ENCODE peak calls at places on chromosome 17, in seven cellular contexts. One of them, this sample, is unnamed.

GRCh38 chr17:80025140-80025539 is 10.5 kb downstream of the TBC1D16 start:
- DNase-seq in NCI-H82: peak; percentile 99
- DNase-seq in H54: no peak
- DNase-seq in hepatic stellate cell: no peak
- DNase-seq in stimulated activated CD4-positive, alpha-beta T cell treated with anti-CD3 and anti-CD28 coated beads, Interleukin-1b, Interleukin-23, amount 100 ng/mL, for 24 hours: no peak
- DNase-seq in HS-5: no peak
- DNase-seq in NCI-H345: peak; percentile 84
- DNase-seq in this sample: peak; percentile 73

GRCh38 chr17:67891481-67892119 is 66.3 kb downstream of the BPTF start:
- DNase-seq in H54: peak; percentile 45
- DNase-seq in HS-5: peak; percentile 53
- DNase-seq in hepatic stellate cell: peak; percentile 12
- DNase-seq in stimulated activated CD4-positive, alpha-beta T cell treated with anti-CD3 and anti-CD28 coated beads, Interleukin-1b, Interleukin-23, amount 100 ng/mL, for 24 hours: no peak
- DNase-seq in NCI-H82: peak; percentile 20
- DNase-seq in NCI-H345: no peak
- DNase-seq in this sample: peak; percentile 30

GRCh38 chr17:49585422-49586027 is 9.9 kb downstream of the NXPH3 start:
- DNase-seq in NCI-H82: peak; percentile 90
- DNase-seq in stimulated activated CD4-positive, alpha-beta T cell treated with anti-CD3 and anti-CD28 coated beads, Interleukin-1b, Interleukin-23, amount 100 ng/mL, for 24 hours: no peak
- DNase-seq in hepatic stellate cell: no peak
- DNase-seq in HS-5: no peak
- DNase-seq in H54: no peak
- DNase-seq in NCI-H345: no peak
- DNase-seq in this sample: no peak

GRCh38 chr17:39194985-39195524 is 2.4 kb downstream of the CACNB1 start:
- DNase-seq in hepatic stellate cell: no peak
- DNase-seq in H54: no peak
- DNase-seq in NCI-H82: peak; percentile 54
- DNase-seq in stimulated activated CD4-positive, alpha-beta T cell treated with anti-CD3 and anti-CD28 coated beads, Interleukin-1b, Interleukin-23, amount 100 ng/mL, for 24 hours: no peak
- DNase-seq in HS-5: no peak
- DNase-seq in NCI-H345: no peak
- DNase-seq in this sample: no peak

GRCh38 chr17:4475463-4475862 is 23.2 kb upstream of the SPNS2 start:
- DNase-seq in NCI-H345: no peak
- DNase-seq in hepatic stellate cell: no peak
- DNase-seq in NCI-H82: no peak
- DNase-seq in stimulated activated CD4-positive, alpha-beta T cell treated with anti-CD3 and anti-CD28 coated beads, Interleukin-1b, Interleukin-23, amount 100 ng/mL, for 24 hours: no peak
- DNase-seq in H54: no peak
- DNase-seq in HS-5: no peak
- DNase-seq in this sample: no peak

GRCh38 chr17:81427446-81428120 is 32.3 kb downstream of the BAHCC1 start:
- DNase-seq in HS-5: no peak
- DNase-seq in H54: no peak
- DNase-seq in stimulated activated CD4-positive, alpha-beta T cell treated with anti-CD3 and anti-CD28 coated beads, Interleukin-1b, Interleukin-23, amount 100 ng/mL, for 24 hours: no peak
- DNase-seq in hepatic stellate cell: no peak
- DNase-seq in NCI-H82: no peak
- DNase-seq in NCI-H345: peak; percentile 99
- DNase-seq in this sample: no peak

GRCh38 chr17:2909164-2909852 is 113.1 kb downstream of the RAP1GAP2 start:
- DNase-seq in HS-5: no peak
- DNase-seq in NCI-H82: peak; percentile 38
- DNase-seq in stimulated activated CD4-positive, alpha-beta T cell treated with anti-CD3 and anti-CD28 coated beads, Interleukin-1b, Interleukin-23, amount 100 ng/mL, for 24 hours: no peak
- DNase-seq in hepatic stellate cell: no peak
- DNase-seq in H54: no peak
- DNase-seq in NCI-H345: no peak
- DNase-seq in this sample: no peak

GRCh38 chr17:81084691-81085419 is 49.9 kb downstream of the BAIAP2 start:
- DNase-seq in H54: no peak
- DNase-seq in HS-5: no peak
- DNase-seq in NCI-H345: no peak
- DNase-seq in NCI-H82: no peak
- DNase-seq in hepatic stellate cell: no peak
- DNase-seq in stimulated activated CD4-positive, alpha-beta T cell treated with anti-CD3 and anti-CD28 coated beads, Interleukin-1b, Interleukin-23, amount 100 ng/mL, for 24 hours: no peak
- DNase-seq in this sample: no peak

GRCh38 chr17:4947411-4948165 is 742 bp downstream of the PFN1 start:
- DNase-seq in NCI-H82: peak; percentile 74
- DNase-seq in hepatic stellate cell: peak; percentile 71
- DNase-seq in NCI-H345: peak; percentile 33
- DNase-seq in HS-5: no peak
- DNase-seq in stimulated activated CD4-positive, alpha-beta T cell treated with anti-CD3 and anti-CD28 coated beads, Interleukin-1b, Interleukin-23, amount 100 ng/mL, for 24 hours: peak; percentile 51
- DNase-seq in H54: no peak
- DNase-seq in this sample: no peak

GRCh38 chr17:81252336-81253329 is 13.5 kb downstream of the NDUFAF8 start:
- DNase-seq in hepatic stellate cell: no peak
- DNase-seq in stimulated activated CD4-positive, alpha-beta T cell treated with anti-CD3 and anti-CD28 coated beads, Interleukin-1b, Interleukin-23, amount 100 ng/mL, for 24 hours: no peak
- DNase-seq in H54: no peak
- DNase-seq in NCI-H82: peak; percentile 71
- DNase-seq in NCI-H345: peak; percentile 28
- DNase-seq in HS-5: no peak
- DNase-seq in this sample: peak; percentile 84

GRCh38 chr17:68328676-68329075 is 37.4 kb downstream of the ARSG start:
- DNase-seq in NCI-H345: no peak
- DNase-seq in HS-5: no peak
- DNase-seq in H54: no peak
- DNase-seq in stimulated activated CD4-positive, alpha-beta T cell treated with anti-CD3 and anti-CD28 coated beads, Interleukin-1b, Interleukin-23, amount 100 ng/mL, for 24 hours: no peak
- DNase-seq in NCI-H82: no peak
- DNase-seq in hepatic stellate cell: no peak
- DNase-seq in this sample: no peak

GRCh38 chr17:72334205-72334604 is 213.4 kb downstream of the SOX9 start:
- DNase-seq in hepatic stellate cell: peak; percentile 83
- DNase-seq in NCI-H82: no peak
- DNase-seq in HS-5: peak; percentile 14
- DNase-seq in H54: no peak
- DNase-seq in NCI-H345: no peak
- DNase-seq in stimulated activated CD4-positive, alpha-beta T cell treated with anti-CD3 and anti-CD28 coated beads, Interleukin-1b, Interleukin-23, amount 100 ng/mL, for 24 hours: no peak
- DNase-seq in this sample: no peak

GRCh38 chr17:43003542-43004172 is 2.9 kb upstream of the IFI35 start:
- DNase-seq in H54: no peak
- DNase-seq in NCI-H82: peak; percentile 56
- DNase-seq in hepatic stellate cell: no peak
- DNase-seq in HS-5: no peak
- DNase-seq in NCI-H345: no peak
- DNase-seq in stimulated activated CD4-positive, alpha-beta T cell treated with anti-CD3 and anti-CD28 coated beads, Interleukin-1b, Interleukin-23, amount 100 ng/mL, for 24 hours: no peak
- DNase-seq in this sample: peak; percentile 37

GRCh38 chr17:71149607-71150006 is 971.2 kb upstream of the SOX9 start:
- DNase-seq in hepatic stellate cell: no peak
- DNase-seq in HS-5: no peak
- DNase-seq in NCI-H345: no peak
- DNase-seq in stimulated activated CD4-positive, alpha-beta T cell treated with anti-CD3 and anti-CD28 coated beads, Interleukin-1b, Interleukin-23, amount 100 ng/mL, for 24 hours: no peak
- DNase-seq in NCI-H82: no peak
- DNase-seq in H54: no peak
- DNase-seq in this sample: no peak

GRCh38 chr17:61057257-61057656 is 342.4 kb upstream of the TBX2 start:
- DNase-seq in stimulated activated CD4-positive, alpha-beta T cell treated with anti-CD3 and anti-CD28 coated beads, Interleukin-1b, Interleukin-23, amount 100 ng/mL, for 24 hours: no peak
- DNase-seq in hepatic stellate cell: no peak
- DNase-seq in HS-5: no peak
- DNase-seq in NCI-H345: no peak
- DNase-seq in H54: no peak
- DNase-seq in NCI-H82: no peak
- DNase-seq in this sample: no peak

GRCh38 chr17:28033972-28034714 is 8.3 kb upstream of the NLK start:
- DNase-seq in stimulated activated CD4-positive, alpha-beta T cell treated with anti-CD3 and anti-CD28 coated beads, Interleukin-1b, Interleukin-23, amount 100 ng/mL, for 24 hours: no peak
- DNase-seq in H54: peak; percentile 51
- DNase-seq in NCI-H82: no peak
- DNase-seq in HS-5: peak; percentile 91
- DNase-seq in hepatic stellate cell: peak; percentile 61
- DNase-seq in NCI-H345: no peak
- DNase-seq in this sample: no peak

GRCh38 chr17:38730526-38731379 is 612 bp downstream of the CISD3 start:
- DNase-seq in stimulated activated CD4-positive, alpha-beta T cell treated with anti-CD3 and anti-CD28 coated beads, Interleukin-1b, Interleukin-23, amount 100 ng/mL, for 24 hours: no peak
- DNase-seq in NCI-H82: peak; percentile 73
- DNase-seq in H54: peak; percentile 77
- DNase-seq in HS-5: no peak
- DNase-seq in NCI-H345: peak; percentile 47
- DNase-seq in hepatic stellate cell: peak; percentile 69
- DNase-seq in this sample: no peak

GRCh38 chr17:273994-274832 is 78.4 kb downstream of the RPH3AL start:
- DNase-seq in NCI-H345: no peak
- DNase-seq in stimulated activated CD4-positive, alpha-beta T cell treated with anti-CD3 and anti-CD28 coated beads, Interleukin-1b, Interleukin-23, amount 100 ng/mL, for 24 hours: no peak
- DNase-seq in hepatic stellate cell: no peak
- DNase-seq in HS-5: no peak
- DNase-seq in NCI-H82: no peak
- DNase-seq in H54: no peak
- DNase-seq in this sample: no peak

GRCh38 chr17:81926451-81927144 is 937 bp downstream of the MAFG start:
- DNase-seq in H54: peak; percentile 93
- DNase-seq in hepatic stellate cell: peak; percentile 92
- DNase-seq in HS-5: no peak
- DNase-seq in NCI-H345: peak; percentile 59
- DNase-seq in stimulated activated CD4-positive, alpha-beta T cell treated with anti-CD3 and anti-CD28 coated beads, Interleukin-1b, Interleukin-23, amount 100 ng/mL, for 24 hours: no peak
- DNase-seq in NCI-H82: peak; percentile 56
- DNase-seq in this sample: no peak

GRCh38 chr17:55458977-55459376 is 37.3 kb upstream of the MMD start:
- DNase-seq in H54: peak; percentile 47
- DNase-seq in NCI-H82: no peak
- DNase-seq in HS-5: peak; percentile 76
- DNase-seq in NCI-H345: no peak
- DNase-seq in hepatic stellate cell: no peak
- DNase-seq in stimulated activated CD4-positive, alpha-beta T cell treated with anti-CD3 and anti-CD28 coated beads, Interleukin-1b, Interleukin-23, amount 100 ng/mL, for 24 hours: peak; percentile 30
- DNase-seq in this sample: no peak

GRCh38 chr17:15406081-15406480 is 61.3 kb downstream of the CDRT4 start:
- DNase-seq in HS-5: no peak
- DNase-seq in NCI-H82: no peak
- DNase-seq in hepatic stellate cell: no peak
- DNase-seq in stimulated activated CD4-positive, alpha-beta T cell treated with anti-CD3 and anti-CD28 coated beads, Interleukin-1b, Interleukin-23, amount 100 ng/mL, for 24 hours: no peak
- DNase-seq in NCI-H345: no peak
- DNase-seq in H54: no peak
- DNase-seq in this sample: no peak

GRCh38 chr17:48908853-48909394 is 717 bp downstream of the UBE2Z start:
- DNase-seq in hepatic stellate cell: peak; percentile 75
- DNase-seq in NCI-H82: peak; percentile 99
- DNase-seq in HS-5: peak; percentile 52
- DNase-seq in NCI-H345: peak; percentile 87
- DNase-seq in H54: peak; percentile 85
- DNase-seq in stimulated activated CD4-positive, alpha-beta T cell treated with anti-CD3 and anti-CD28 coated beads, Interleukin-1b, Interleukin-23, amount 100 ng/mL, for 24 hours: peak; percentile 79
- DNase-seq in this sample: peak; percentile 43

GRCh38 chr17:46984892-46985291 is 5.8 kb upstream of the RPRML start:
- DNase-seq in NCI-H82: no peak
- DNase-seq in NCI-H345: no peak
- DNase-seq in stimulated activated CD4-positive, alpha-beta T cell treated with anti-CD3 and anti-CD28 coated beads, Interleukin-1b, Interleukin-23, amount 100 ng/mL, for 24 hours: no peak
- DNase-seq in hepatic stellate cell: no peak
- DNase-seq in HS-5: no peak
- DNase-seq in H54: no peak
- DNase-seq in this sample: peak; percentile 82

GRCh38 chr17:50128441-50129302 is 1.3 kb downstream of the SAMD14 start:
- DNase-seq in NCI-H345: no peak
- DNase-seq in stimulated activated CD4-positive, alpha-beta T cell treated with anti-CD3 and anti-CD28 coated beads, Interleukin-1b, Interleukin-23, amount 100 ng/mL, for 24 hours: no peak
- DNase-seq in HS-5: no peak
- DNase-seq in NCI-H82: peak; percentile 49
- DNase-seq in H54: no peak
- DNase-seq in hepatic stellate cell: peak; percentile 66
- DNase-seq in this sample: no peak

GRCh38 chr17:43696891-43697290 is 35.2 kb upstream of the MEOX1 start:
- DNase-seq in H54: no peak
- DNase-seq in hepatic stellate cell: no peak
- DNase-seq in stimulated activated CD4-positive, alpha-beta T cell treated with anti-CD3 and anti-CD28 coated beads, Interleukin-1b, Interleukin-23, amount 100 ng/mL, for 24 hours: no peak
- DNase-seq in NCI-H82: no peak
- DNase-seq in NCI-H345: no peak
- DNase-seq in HS-5: no peak
- DNase-seq in this sample: no peak

GRCh38 chr17:80184423-80184714 is 14.5 kb downstream of the CARD14 start:
- DNase-seq in H54: no peak
- DNase-seq in hepatic stellate cell: no peak
- DNase-seq in HS-5: no peak
- DNase-seq in NCI-H82: no peak
- DNase-seq in NCI-H345: no peak
- DNase-seq in stimulated activated CD4-positive, alpha-beta T cell treated with anti-CD3 and anti-CD28 coated beads, Interleukin-1b, Interleukin-23, amount 100 ng/mL, for 24 hours: no peak
- DNase-seq in this sample: no peak

GRCh38 chr17:72575542-72576233 is 454.9 kb downstream of the SOX9 start:
- DNase-seq in H54: no peak
- DNase-seq in NCI-H345: no peak
- DNase-seq in hepatic stellate cell: no peak
- DNase-seq in stimulated activated CD4-positive, alpha-beta T cell treated with anti-CD3 and anti-CD28 coated beads, Interleukin-1b, Interleukin-23, amount 100 ng/mL, for 24 hours: no peak
- DNase-seq in NCI-H82: no peak
- DNase-seq in HS-5: no peak
- DNase-seq in this sample: no peak